ENCODE peak calls at places on chromosomes 2 and 18, in seven cellular contexts. One of them, this sample, is unnamed. For H3K36me3, the result is how much of the 10 kb centered on the place peaks cover.

GRCh38 chr18:44409071-44409470 is 271.6 kb upstream of the SETBP1 start:
- DNase-seq in GM23338: no peak
- DNase-seq in K562: no peak
- DNase-seq in HCT116: no peak
- DNase-seq in H1: no peak
- DNase-seq in GM12878: no peak
- DNase-seq in endothelial cell of umbilical vein: no peak
- DNase-seq in this sample: no peak

GRCh38 chr18:67386028-67386427 is 130.5 kb downstream of the DSEL start:
- DNase-seq in GM23338: no peak
- DNase-seq in K562: no peak
- DNase-seq in HCT116: no peak
- DNase-seq in H1: no peak
- DNase-seq in GM12878: no peak
- DNase-seq in endothelial cell of umbilical vein: peak
- DNase-seq in this sample: no peak

GRCh38 chr2:108396845-108397244 is 19.1 kb downstream of the SULT1C4 start:
- DNase-seq in GM23338: peak
- DNase-seq in K562: no peak
- DNase-seq in HCT116: peak
- DNase-seq in H1: no peak
- DNase-seq in GM12878: no peak
- DNase-seq in endothelial cell of umbilical vein: peak
- DNase-seq in this sample: no peak

GRCh38 chr2:10137053-10137843 is 14.7 kb downstream of the RRM2 start:
- DNase-seq in GM23338: no peak
- DNase-seq in K562: peak
- DNase-seq in HCT116: no peak
- DNase-seq in H1: no peak
- DNase-seq in GM12878: no peak
- DNase-seq in endothelial cell of umbilical vein: no peak
- DNase-seq in this sample: no peak

GRCh38 chr2:101197215-101197745 is 46.1 kb upstream of the TBC1D8 start:
- DNase-seq in GM23338: peak
- DNase-seq in K562: no peak
- DNase-seq in HCT116: no peak
- DNase-seq in H1: no peak
- DNase-seq in GM12878: no peak
- DNase-seq in endothelial cell of umbilical vein: peak
- DNase-seq in this sample: no peak

GRCh38 chr18:8809514-8809913 is 104.2 kb downstream of the MTCL1 start:
- DNase-seq in GM23338: no peak
- DNase-seq in K562: no peak
- DNase-seq in HCT116: no peak
- DNase-seq in H1: no peak
- DNase-seq in GM12878: no peak
- DNase-seq in endothelial cell of umbilical vein: no peak
- DNase-seq in this sample: no peak

GRCh38 chr2:56084117-56084936 is 99.5 kb upstream of the CCDC85A start:
- DNase-seq in GM23338: no peak
- DNase-seq in K562: no peak
- DNase-seq in HCT116: no peak
- DNase-seq in H1: no peak
- DNase-seq in GM12878: no peak
- DNase-seq in endothelial cell of umbilical vein: no peak
- DNase-seq in this sample: no peak

GRCh38 chr2:11099122-11100065 is 55.9 kb upstream of the SLC66A3 start:
- DNase-seq in GM23338: no peak
- DNase-seq in K562: no peak
- DNase-seq in HCT116: no peak
- DNase-seq in H1: no peak
- DNase-seq in GM12878: no peak
- DNase-seq in endothelial cell of umbilical vein: no peak
- DNase-seq in this sample: no peak

GRCh38 chr2:224909885-224910517 is 132.3 kb downstream of the DOCK10 start:
- DNase-seq in GM23338: peak
- DNase-seq in K562: no peak
- DNase-seq in HCT116: no peak
- DNase-seq in H1: no peak
- DNase-seq in GM12878: no peak
- DNase-seq in endothelial cell of umbilical vein: peak
- DNase-seq in this sample: no peak

GRCh38 chr2:119468154-119468955 is 36.7 kb downstream of the TMEM37 start:
- DNase-seq in GM23338: no peak
- DNase-seq in K562: no peak
- DNase-seq in HCT116: no peak
- DNase-seq in H1: no peak
- DNase-seq in GM12878: no peak
- DNase-seq in endothelial cell of umbilical vein: no peak
- DNase-seq in this sample: no peak

GRCh38 chr2:237727363-237727762 is 71.2 kb upstream of the RBM44 start:
- DNase-seq in GM23338: no peak
- DNase-seq in K562: no peak
- DNase-seq in HCT116: no peak
- DNase-seq in H1: no peak
- DNase-seq in GM12878: no peak
- DNase-seq in endothelial cell of umbilical vein: no peak
- DNase-seq in this sample: no peak

GRCh38 chr2:19711470-19712372 is 190.1 kb downstream of the TTC32 start:
- DNase-seq in GM23338: peak
- DNase-seq in K562: no peak
- DNase-seq in HCT116: peak
- DNase-seq in H1: no peak
- DNase-seq in GM12878: no peak
- DNase-seq in endothelial cell of umbilical vein: peak
- DNase-seq in this sample: no peak

GRCh38 chr2:154158101-154158500 is 286.4 kb downstream of the GALNT13 start:
- DNase-seq in GM23338: no peak
- DNase-seq in K562: no peak
- DNase-seq in HCT116: no peak
- DNase-seq in H1: no peak
- DNase-seq in GM12878: no peak
- DNase-seq in endothelial cell of umbilical vein: no peak
- DNase-seq in this sample: no peak

GRCh38 chr2:197254776-197255521 is 55.6 kb downstream of the ANKRD44 start:
- DNase-seq in GM23338: no peak
- DNase-seq in K562: no peak
- DNase-seq in HCT116: no peak
- DNase-seq in H1: no peak
- DNase-seq in GM12878: no peak
- DNase-seq in endothelial cell of umbilical vein: no peak
- DNase-seq in this sample: no peak

GRCh38 chr2:127226520-127227263 is 6.6 kb upstream of the CYP27C1 start:
- DNase-seq in GM23338: no peak
- DNase-seq in K562: no peak
- DNase-seq in HCT116: peak
- DNase-seq in H1: no peak
- DNase-seq in GM12878: peak
- DNase-seq in endothelial cell of umbilical vein: peak
- DNase-seq in this sample: no peak

GRCh38 chr2:161416294-161416632 is at the start of gene TBR1:
- DNase-seq in GM23338: peak
- DNase-seq in K562: no peak
- DNase-seq in HCT116: no peak
- DNase-seq in H1: no peak
- DNase-seq in GM12878: no peak
- DNase-seq in endothelial cell of umbilical vein: no peak
- DNase-seq in this sample: no peak

GRCh38 chr2:161418275-161418714 is 2.2 kb downstream of the TBR1 start:
- DNase-seq in GM23338: peak
- DNase-seq in K562: no peak
- DNase-seq in HCT116: no peak
- DNase-seq in H1: no peak
- DNase-seq in GM12878: no peak
- DNase-seq in endothelial cell of umbilical vein: no peak
- DNase-seq in this sample: no peak

GRCh38 chr2:161416633-161417427 is 733 bp downstream of the TBR1 start:
- DNase-seq in GM23338: peak
- DNase-seq in K562: no peak
- DNase-seq in HCT116: no peak
- DNase-seq in H1: peak
- DNase-seq in GM12878: no peak
- DNase-seq in endothelial cell of umbilical vein: no peak
- DNase-seq in this sample: no peak

GRCh38 chr2:161418715-161419337 is 2.7 kb downstream of the TBR1 start:
- DNase-seq in GM23338: peak
- DNase-seq in K562: peak
- DNase-seq in HCT116: no peak
- DNase-seq in H1: peak
- DNase-seq in GM12878: no peak
- DNase-seq in endothelial cell of umbilical vein: no peak
- DNase-seq in this sample: no peak

DNA sequence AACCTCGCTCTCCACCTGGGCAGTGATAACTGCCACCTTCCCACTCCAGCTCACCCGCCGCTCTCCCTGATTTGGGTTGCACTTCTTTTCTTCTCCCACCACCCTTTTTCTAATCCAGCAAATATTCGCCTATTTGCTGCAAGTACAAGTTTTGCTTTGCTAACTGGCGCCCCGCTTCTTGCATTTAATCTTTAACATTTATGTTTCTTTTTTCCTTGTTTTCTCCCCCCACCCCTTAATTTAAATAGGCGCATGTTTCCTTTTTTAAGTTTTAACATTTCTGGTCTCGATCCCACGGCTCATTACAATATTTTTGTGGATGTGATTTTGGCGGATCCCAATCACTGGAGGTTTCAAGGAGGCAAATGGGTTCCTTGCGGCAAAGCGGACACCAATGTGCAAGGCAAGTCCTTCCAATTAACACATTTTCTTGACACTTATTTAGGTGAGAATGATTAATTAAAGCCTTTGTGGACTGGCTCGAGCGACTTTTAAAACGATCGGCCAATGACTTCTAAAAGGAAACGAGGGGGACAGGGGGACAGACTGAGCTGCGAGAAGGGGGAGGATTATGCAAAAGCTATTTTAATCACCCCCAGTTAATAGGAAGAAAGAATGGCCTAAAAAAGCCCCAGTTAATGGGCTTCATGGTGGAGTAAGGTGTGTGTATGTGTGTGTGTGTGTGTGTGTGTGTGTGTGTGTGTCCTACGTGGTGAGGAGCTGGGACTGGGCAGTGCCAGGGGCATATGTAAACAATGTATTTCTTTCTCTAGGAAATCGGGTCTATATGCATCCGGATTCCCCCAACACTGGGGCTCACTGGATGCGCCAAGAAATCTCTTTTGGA is 1.6 kb downstream of the TBR1 start:
- DNase-seq in GM23338: no peak
- DNase-seq in K562: no peak
- DNase-seq in HCT116: no peak
- DNase-seq in H1: no peak
- DNase-seq in GM12878: no peak
- DNase-seq in endothelial cell of umbilical vein: no peak
- DNase-seq in this sample: no peak
- TF ChIP-seq EZH2 in GM23338: peak
- TF ChIP-seq EZH2 in K562: no peak
- TF ChIP-seq EZH2 in HCT116: no peak
- TF ChIP-seq EZH2 in H1: no peak
- TF ChIP-seq EZH2 in GM12878: no peak
- TF ChIP-seq EZH2 in endothelial cell of umbilical vein: peak
- TF ChIP-seq EZH2 in this sample: no peak

DNA sequence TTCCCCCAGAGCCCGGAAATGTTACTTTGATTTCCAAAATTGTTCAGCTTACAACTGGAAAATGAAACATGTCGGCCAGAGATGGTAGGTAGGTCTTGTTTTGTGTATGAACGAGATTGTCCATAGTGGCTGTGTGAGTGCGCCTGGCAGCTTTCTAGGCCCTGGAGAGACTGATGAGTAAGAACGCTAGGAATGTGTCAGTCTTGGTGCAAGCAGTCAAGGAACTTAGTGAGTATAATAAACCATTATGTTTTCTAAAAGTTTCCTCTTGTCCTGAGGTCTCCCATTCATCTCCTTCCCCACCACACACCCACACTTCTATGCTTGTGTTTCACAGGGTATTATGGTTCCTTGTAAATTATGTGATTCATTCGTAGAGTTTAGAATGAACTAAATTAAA is 234.2 kb downstream of the CDH2 start:
- DNase-seq in GM23338: no peak
- DNase-seq in K562: no peak
- DNase-seq in HCT116: no peak
- DNase-seq in H1: no peak
- DNase-seq in GM12878: no peak
- DNase-seq in endothelial cell of umbilical vein: no peak
- DNase-seq in this sample: no peak
- TF ChIP-seq POLR2AphosphoS5 in GM23338: no peak
- TF ChIP-seq POLR2AphosphoS5 in K562: no peak
- TF ChIP-seq POLR2AphosphoS5 in HCT116: no peak
- TF ChIP-seq POLR2AphosphoS5 in H1: no peak
- TF ChIP-seq POLR2AphosphoS5 in GM12878: no peak
- TF ChIP-seq POLR2AphosphoS5 in endothelial cell of umbilical vein: no peak
- TF ChIP-seq POLR2AphosphoS5 in this sample: no peak

GRCh38 chr18:79336556-79337142 is 59.1 kb upstream of the NFATC1 start:
- DNase-seq in GM23338: no peak
- DNase-seq in K562: no peak
- DNase-seq in HCT116: no peak
- DNase-seq in H1: no peak
- DNase-seq in GM12878: no peak
- DNase-seq in endothelial cell of umbilical vein: peak
- DNase-seq in this sample: no peak

GRCh38 chr18:79333046-79333445 is 62.7 kb upstream of the NFATC1 start:
- DNase-seq in GM23338: no peak
- DNase-seq in K562: no peak
- DNase-seq in HCT116: no peak
- DNase-seq in H1: no peak
- DNase-seq in GM12878: no peak
- DNase-seq in endothelial cell of umbilical vein: no peak
- DNase-seq in this sample: no peak

GRCh38 chr18:79332601-79333000 is 63.1 kb upstream of the NFATC1 start:
- DNase-seq in GM23338: peak
- DNase-seq in K562: no peak
- DNase-seq in HCT116: no peak
- DNase-seq in H1: no peak
- DNase-seq in GM12878: no peak
- DNase-seq in endothelial cell of umbilical vein: no peak
- DNase-seq in this sample: no peak

GRCh38 chr18:79335833-79336360 is 59.8 kb upstream of the NFATC1 start:
- DNase-seq in GM23338: no peak
- DNase-seq in K562: no peak
- DNase-seq in HCT116: no peak
- DNase-seq in H1: no peak
- DNase-seq in GM12878: no peak
- DNase-seq in endothelial cell of umbilical vein: no peak
- DNase-seq in this sample: no peak

GRCh38 chr18:79334496-79335233 is 61.1 kb upstream of the NFATC1 start:
- DNase-seq in GM23338: no peak
- DNase-seq in K562: no peak
- DNase-seq in HCT116: no peak
- DNase-seq in H1: no peak
- DNase-seq in GM12878: no peak
- DNase-seq in endothelial cell of umbilical vein: no peak
- DNase-seq in this sample: no peak
- H3K36me3 ChIP-seq in GM23338: under half
- H3K36me3 ChIP-seq in K562: under half
- H3K36me3 ChIP-seq in HCT116: under half
- H3K36me3 ChIP-seq in H1: under half
- H3K36me3 ChIP-seq in GM12878: under half
- H3K36me3 ChIP-seq in endothelial cell of umbilical vein: under half
- H3K36me3 ChIP-seq in this sample: under half

DNA sequence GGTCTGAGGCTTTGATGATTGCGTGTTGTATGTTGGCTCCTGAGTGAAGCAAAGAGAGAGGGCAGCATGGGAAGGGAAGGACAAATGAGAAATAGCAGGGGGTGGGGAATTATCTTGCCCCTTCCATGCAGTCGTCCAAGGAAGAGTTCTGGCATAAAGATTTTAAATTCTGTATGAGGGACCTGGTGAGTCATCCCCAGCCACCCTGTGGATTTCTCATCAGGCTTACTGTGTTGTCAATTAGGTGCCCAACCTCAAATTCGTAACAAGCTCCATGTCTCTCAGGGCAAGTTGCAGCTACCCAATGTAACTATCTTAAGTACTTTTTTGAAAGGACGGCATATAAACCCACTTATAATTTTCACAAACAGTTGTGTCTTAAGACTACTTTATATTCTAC is 72.0 kb upstream of the NOSTRIN start:
- DNase-seq in GM23338: peak
- DNase-seq in K562: no peak
- DNase-seq in HCT116: no peak
- DNase-seq in H1: no peak
- DNase-seq in GM12878: no peak
- DNase-seq in endothelial cell of umbilical vein: no peak
- DNase-seq in this sample: no peak
- TF ChIP-seq EZH2 in GM23338: no peak
- TF ChIP-seq EZH2 in K562: no peak
- TF ChIP-seq EZH2 in HCT116: no peak
- TF ChIP-seq EZH2 in H1: no peak
- TF ChIP-seq EZH2 in GM12878: no peak
- TF ChIP-seq EZH2 in endothelial cell of umbilical vein: no peak
- TF ChIP-seq EZH2 in this sample: no peak